ENCODE peak calls at places on chromosomes 4 and X, in seven cellular contexts. Q, S, D, O, W, K and N are unnamed samples.
A peak's percentile ranks its signal among the peaks of the same experiment; 100 is the strongest.

GRCh38 chr4:139641218-139641617 is 24.4 kb upstream of the MGST2 start:
- DNase-seq in Q (no peak), S (no peak), D (no peak), O (no peak), W (no peak), K (no peak), N (no peak)

GRCh38 chrX:38055170-38055847 is 49.0 kb downstream of the SYTL5 start:
- DNase-seq in Q (no peak), S (no peak), D (no peak), O (no peak), W (no peak), K (no peak), N (no peak)

GRCh38 chrX:80766916-80767315 is 42.8 kb downstream of the BRWD3 start:
- DNase-seq in Q (no peak), S (no peak), D (no peak), O (no peak), W (no peak), K (no peak), N (no peak)

GRCh38 chr4:165079476-165079875 is 25.8 kb downstream of the TRIM75 start:
- DNase-seq in Q (no peak), S (no peak), D (no peak), O (no peak), W (no peak), K (no peak), N (no peak)

GRCh38 chr4:2247128-2248043 is 5.5 kb upstream of the HAUS3 start:
- DNase-seq in Q (no peak), S (no peak), D (no peak), O (peak; percentile 15), W (peak; percentile 7), K (peak; percentile 92), N (no peak)

GRCh38 chrX:7147431-7147977 is at the start of gene STS:
- DNase-seq in Q (no peak), S (no peak), D (no peak), O (peak; percentile 23), W (peak; percentile 54), K (no peak), N (peak; percentile 15)

GRCh38 chr4:80393246-80393969 is 57.9 kb downstream of the CFAP299 start:
- DNase-seq in Q (peak; percentile 47), S (no peak), D (no peak), O (no peak), W (no peak), K (no peak), N (no peak)

GRCh38 chr4:79576480-79576803 is 168.4 kb upstream of the GK2 start:
- DNase-seq in Q (peak; percentile 9), S (no peak), D (no peak), O (no peak), W (peak; percentile 66), K (no peak), N (no peak)

GRCh38 chr4:8368998-8369397 is 71.5 kb downstream of the ACOX3 start:
- DNase-seq in Q (no peak), S (no peak), D (no peak), O (no peak), W (no peak), K (peak; percentile 84), N (no peak)

GRCh38 chrX:56219702-56220101 is 12.5 kb upstream of the KLF8 start:
- DNase-seq in Q (no peak), S (no peak), D (no peak), O (no peak), W (no peak), K (no peak), N (no peak)

GRCh38 chr4:16794816-16795445 is 103.5 kb downstream of the LDB2 start:
- DNase-seq in Q (peak; percentile 39), S (no peak), D (no peak), O (peak; percentile 33), W (peak; percentile 67), K (no peak), N (no peak)

GRCh38 chrX:53587795-53588194 is 98.7 kb downstream of the HUWE1 start:
- DNase-seq in Q (no peak), S (no peak), D (no peak), O (no peak), W (no peak), K (no peak), N (no peak)

GRCh38 chr4:81594495-81595169 is 122.9 kb upstream of the RASGEF1B start:
- DNase-seq in Q (no peak), S (no peak), D (no peak), O (no peak), W (no peak), K (no peak), N (no peak)

GRCh38 chr4:48913346-48913745 is 6.8 kb upstream of the OCIAD2 start:
- DNase-seq in Q (peak; percentile 49), S (no peak), D (no peak), O (no peak), W (no peak), K (no peak), N (peak; percentile 56)

GRCh38 chrX:119981286-119982070 is 37.9 kb upstream of the NKAP start:
- DNase-seq in Q (no peak), S (no peak), D (no peak), O (peak; percentile 26), W (peak; percentile 33), K (no peak), N (no peak)

GRCh38 chr4:133483600-133484246 is 334.6 kb downstream of the PCDH10 start:
- DNase-seq in Q (no peak), S (no peak), D (no peak), O (no peak), W (peak; percentile 15), K (no peak), N (no peak)

GRCh38 chrX:123121241-123121640 is 62.8 kb upstream of the GRIA3 start:
- DNase-seq in Q (no peak), S (no peak), D (no peak), O (no peak), W (no peak), K (no peak), N (no peak)

GRCh38 chr4:77581724-77582123 is 23.9 kb upstream of the CXCL13 start:
- DNase-seq in Q (no peak), S (no peak), D (no peak), O (no peak), W (no peak), K (no peak), N (no peak)

GRCh38 chr4:15882675-15883086 is 55.9 kb downstream of the FGFBP1 start:
- DNase-seq in Q (peak; percentile 55), S (peak; percentile 15), D (no peak), O (peak; percentile 48), W (peak; percentile 62), K (no peak), N (no peak)

GRCh38 chrX:117972681-117973080 is 143.9 kb downstream of the KLHL13 start:
- DNase-seq in Q (no peak), S (no peak), D (no peak), O (no peak), W (no peak), K (no peak), N (no peak)

GRCh38 chrX:74065831-74066390 is 238.1 kb upstream of the ZCCHC13 start:
- DNase-seq in Q (no peak), S (no peak), D (no peak), O (no peak), W (no peak), K (peak; percentile 89), N (no peak)

GRCh38 chr4:151035321-151035720 is 20.2 kb upstream of the LRBA start:
- DNase-seq in Q (no peak), S (no peak), D (no peak), O (no peak), W (no peak), K (no peak), N (no peak)

GRCh38 chr4:19478791-19479190 is 772.9 kb upstream of the SLIT2 start:
- DNase-seq in Q (no peak), S (no peak), D (no peak), O (no peak), W (no peak), K (no peak), N (no peak)

GRCh38 chrX:30642642-30643041 is 10.6 kb upstream of the GK start:
- DNase-seq in Q (no peak), S (no peak), D (no peak), O (no peak), W (no peak), K (no peak), N (no peak)

GRCh38 chrX:132900631-132901030 is 57.8 kb downstream of the HS6ST2 start:
- DNase-seq in Q (no peak), S (no peak), D (no peak), O (no peak), W (no peak), K (no peak), N (no peak)